ENCODE peak calls at places on chromosomes 6 and 20, in nine cellular contexts. N is ovary, X is BE2C, Q is AG04450, V is HCT116, C is PC-9, I is tibial artery, A is hepatocyte, T is heart right ventricle. U is an unnamed sample.

GRCh38 chr6:130776287-130776925 is 50.8 kb upstream of the SMLR1 start:
- DNase-seq in X (no peak), Q (no peak), A (no peak), T (no peak), N (no peak), I (no peak), C (no peak), V (no peak), U (peak; percentile 36)

GRCh38 chr6:158357570-158358216 is 45.4 kb downstream of the TULP4 start:
- DNase-seq in A (no peak), T (no peak), Q (no peak), N (no peak), X (no peak), I (no peak), V (no peak), C (no peak), U (no peak)

GRCh38 chr6:157528931-157529653 is 148.1 kb downstream of the ZDHHC14 start:
- DNase-seq in C (peak; percentile 83), Q (no peak), N (no peak), X (no peak), V (no peak), A (peak; percentile 33), I (peak; percentile 85), T (no peak), U (no peak)

GRCh38 chr20:37282558-37282957 is 6.9 kb upstream of the MANBAL start:
- DNase-seq in C (no peak), N (peak; percentile 64), V (no peak), Q (no peak), X (no peak), A (peak; percentile 71), I (no peak), T (no peak), U (no peak)

GRCh38 chr20:8305449-8305978 is 173.4 kb downstream of the PLCB1 start:
- DNase-seq in N (peak; percentile 19), C (no peak), X (peak; percentile 57), Q (no peak), V (peak; percentile 67), A (peak; percentile 71), T (peak; percentile 12), I (no peak), U (peak; percentile 18)

GRCh38 chr6:36817864-36818263 is 21.4 kb downstream of the CPNE5 start:
- DNase-seq in A (no peak), I (no peak), V (no peak), T (no peak), N (no peak), C (no peak), Q (no peak), X (no peak), U (no peak)

GRCh38 chr20:41613321-41613720 is 4.9 kb downstream of the CHD6 start:
- DNase-seq in N (no peak), C (no peak), A (no peak), I (no peak), Q (no peak), V (no peak), X (no peak), T (no peak), U (no peak)

GRCh38 chr6:25961619-25962367 is 809 bp upstream of the TRIM38 start:
- DNase-seq in C (no peak), I (no peak), V (no peak), A (no peak), N (no peak), Q (no peak), X (no peak), T (no peak), U (peak; percentile 13)

GRCh38 chr6:51814418-51814817 is 273.0 kb downstream of the PKHD1 start:
- DNase-seq in C (no peak), Q (no peak), T (no peak), N (no peak), A (peak; percentile 5), V (no peak), I (no peak), X (no peak), U (no peak)

GRCh38 chr6:16398587-16398986 is 160.2 kb downstream of the GMPR start:
- DNase-seq in T (no peak), I (no peak), A (no peak), Q (peak; percentile 21), C (no peak), X (no peak), N (no peak), V (no peak), U (no peak)

GRCh38 chr20:36465109-36466080 is 75.9 kb upstream of the MYL9 start:
- DNase-seq in C (peak; percentile 84), X (peak; percentile 52), A (peak; percentile 70), I (peak; percentile 68), T (no peak), Q (peak; percentile 29), V (peak; percentile 79), N (peak; percentile 48), U (no peak)

GRCh38 chr6:154841109-154841508 is 107.9 kb downstream of the SCAF8 start:
- DNase-seq in N (no peak), C (no peak), A (no peak), T (no peak), X (no peak), Q (no peak), I (no peak), V (no peak), U (no peak)

GRCh38 chr20:51507357-51508036 is 35.0 kb downstream of the NFATC2 start:
- DNase-seq in V (no peak), C (no peak), A (no peak), T (no peak), N (no peak), X (no peak), I (no peak), Q (no peak), U (no peak)

GRCh38 chr20:59676877-59677140 is 72.5 kb downstream of the PHACTR3 start:
- DNase-seq in A (no peak), C (no peak), V (no peak), I (no peak), N (no peak), T (no peak), Q (no peak), X (no peak), U (no peak)

GRCh38 chr6:1104988-1105670 is 206.8 kb upstream of the FOXQ1 start:
- DNase-seq in N (no peak), C (no peak), I (no peak), T (no peak), Q (no peak), X (no peak), V (no peak), A (no peak), U (no peak)

GRCh38 chr20:23344336-23344735 is 6.3 kb upstream of the NXT1 start:
- DNase-seq in X (no peak), I (no peak), N (no peak), T (no peak), Q (no peak), C (no peak), V (no peak), A (no peak), U (no peak)

GRCh38 chr6:167140589-167141474 is 16.9 kb downstream of the GPR31 start:
- DNase-seq in V (no peak), T (no peak), A (peak; percentile 46), N (no peak), Q (no peak), C (no peak), I (no peak), X (no peak), U (no peak)

GRCh38 chr20:51346686-51347485 is 195.6 kb downstream of the NFATC2 start:
- DNase-seq in N (no peak), C (peak; percentile 75), V (no peak), T (no peak), I (peak; percentile 39), A (no peak), Q (no peak), X (no peak), U (no peak)

GRCh38 chr6:106735828-106736227 is 106.5 kb downstream of the QRSL1 start:
- DNase-seq in C (no peak), Q (no peak), V (no peak), N (no peak), I (no peak), X (no peak), A (no peak), T (no peak), U (no peak)

GRCh38 chr6:106736502-106736901 is 107.1 kb downstream of the QRSL1 start:
- DNase-seq in X (no peak), N (no peak), T (no peak), V (no peak), A (no peak), Q (no peak), C (peak; percentile 63), I (no peak), U (no peak)

GRCh38 chr6:106744781-106745180 is 115.4 kb downstream of the QRSL1 start:
- DNase-seq in C (no peak), A (no peak), I (no peak), N (no peak), V (no peak), T (no peak), X (no peak), Q (no peak), U (no peak)

GRCh38 chr6:106739387-106739786 is 110.0 kb downstream of the QRSL1 start:
- DNase-seq in A (no peak), C (no peak), I (peak; percentile 92), X (no peak), T (peak; percentile 75), N (no peak), Q (no peak), V (no peak), U (no peak)

GRCh38 chr6:106740287-106740686 is 110.9 kb downstream of the QRSL1 start:
- DNase-seq in I (no peak), N (no peak), T (no peak), C (no peak), A (no peak), V (no peak), X (no peak), Q (no peak), U (no peak)
- H3K4me3 ChIP-seq in I (no peak overlapping the region), N (no peak overlapping the region), T (no peak overlapping the region), C (no peak overlapping the region), A (no peak overlapping the region), V (no peak overlapping the region), X (no peak overlapping the region), Q (no peak overlapping the region), U (no peak overlapping the region)

GRCh38 chr20:10910535-10911239 is 236.9 kb upstream of the JAG1 start:
- DNase-seq in V (no peak), T (peak; percentile 57), Q (no peak), A (no peak), C (no peak), N (no peak), X (no peak), I (no peak), U (no peak)
- TF ChIP-seq CTCF in V (no peak), T (peak; percentile 20), Q (peak; percentile 21), A (no peak), C (no peak), N (no peak), X (no peak), I (no peak), U (no peak)

DNA sequence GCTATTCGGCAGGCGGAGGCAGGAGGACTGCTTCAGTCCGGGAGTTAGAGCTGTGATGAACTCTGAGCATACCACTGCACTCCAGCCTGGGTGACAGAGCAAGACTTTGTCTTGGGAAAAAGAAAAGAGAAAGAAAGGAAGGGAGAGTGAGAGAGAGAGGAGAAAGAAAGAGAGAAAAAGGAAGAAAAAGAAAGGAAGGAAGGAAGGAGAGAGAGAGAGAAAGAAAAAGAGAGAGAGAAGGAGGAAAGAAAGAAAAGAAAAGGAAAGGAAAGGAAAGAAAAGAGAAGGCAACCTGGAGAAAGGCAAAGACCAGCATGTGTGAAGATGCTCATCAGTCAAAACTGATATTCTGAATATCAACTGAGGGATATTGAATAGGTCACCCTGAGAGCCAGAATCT is 143.1 kb upstream of the SASH1 start:
- DNase-seq in A (no peak), C (no peak), I (no peak), T (no peak), N (no peak), Q (no peak), V (no peak), X (no peak), U (no peak)
- H3K27me3 ChIP-seq in A (no peaks in the 10 kb centered on the region), C (no peaks in the 10 kb centered on the region), I (no peaks in the 10 kb centered on the region), T (no peaks in the 10 kb centered on the region), N (no peaks in the 10 kb centered on the region), Q (no peaks in the 10 kb centered on the region), V (no peaks in the 10 kb centered on the region), X (peaks cover 16% of the 10 kb centered on the region), U (no peaks in the 10 kb centered on the region)

GRCh38 chr6:106188104-106188794 is 102.1 kb downstream of the PRDM1 start:
- DNase-seq in N (no peak), V (no peak), C (no peak), I (no peak), Q (no peak), T (no peak), X (no peak), A (no peak), U (no peak)
- H3K4me3 ChIP-seq in N (no peak overlapping the region), V (no peak overlapping the region), C (no peak overlapping the region), I (no peak overlapping the region), Q (no peak overlapping the region), T (no peak overlapping the region), X (no peak overlapping the region), A (no peak overlapping the region), U (no peak overlapping the region)

U was measured in GM06990.